ENCODE peak calls at places on chromosomes 7 and 10, in seven cellular contexts. One of them, this sample, is unnamed.

GRCh38 chr7:36305226-36305625 is 84.4 kb upstream of the ANLN start:
- DNase-seq in fibroblast of mammary gland: no peak
- DNase-seq in tibial nerve: no peak
- DNase-seq in bronchial epithelial cell: no peak
- DNase-seq in heart right ventricle: no peak
- DNase-seq in cardiac muscle cell: no peak
- DNase-seq in GM12878: no peak
- DNase-seq in this sample: no peak

GRCh38 chr7:48803250-48803649 is 121.1 kb upstream of the CDC14C start:
- DNase-seq in GM12878: no peak
- DNase-seq in fibroblast of mammary gland: no peak
- DNase-seq in cardiac muscle cell: no peak
- DNase-seq in bronchial epithelial cell: no peak
- DNase-seq in tibial nerve: no peak
- DNase-seq in heart right ventricle: no peak
- DNase-seq in this sample: no peak

GRCh38 chr10:24241536-24241935 is 32.6 kb downstream of the KIAA1217 start:
- DNase-seq in heart right ventricle: no peak
- DNase-seq in tibial nerve: no peak
- DNase-seq in cardiac muscle cell: no peak
- DNase-seq in GM12878: no peak
- DNase-seq in bronchial epithelial cell: no peak
- DNase-seq in fibroblast of mammary gland: no peak
- DNase-seq in this sample: no peak

GRCh38 chr7:14275346-14275745 is 285.9 kb upstream of the ETV1 start:
- DNase-seq in tibial nerve: no peak
- DNase-seq in fibroblast of mammary gland: peak
- DNase-seq in bronchial epithelial cell: no peak
- DNase-seq in GM12878: no peak
- DNase-seq in cardiac muscle cell: peak
- DNase-seq in heart right ventricle: no peak
- DNase-seq in this sample: no peak

GRCh38 chr10:101224910-101225823 is 4.1 kb downstream of the LBX1 start:
- DNase-seq in heart right ventricle: no peak
- DNase-seq in bronchial epithelial cell: no peak
- DNase-seq in fibroblast of mammary gland: no peak
- DNase-seq in tibial nerve: no peak
- DNase-seq in cardiac muscle cell: no peak
- DNase-seq in GM12878: no peak
- DNase-seq in this sample: no peak

GRCh38 chr10:108465871-108466641 is 1301.5 kb upstream of the SORCS1 start:
- DNase-seq in tibial nerve: no peak
- DNase-seq in bronchial epithelial cell: peak
- DNase-seq in cardiac muscle cell: peak
- DNase-seq in GM12878: no peak
- DNase-seq in heart right ventricle: peak
- DNase-seq in fibroblast of mammary gland: peak
- DNase-seq in this sample: no peak

GRCh38 chr7:151736403-151736909 is 140.5 kb downstream of the PRKAG2 start:
- DNase-seq in tibial nerve: peak
- DNase-seq in bronchial epithelial cell: peak
- DNase-seq in GM12878: no peak
- DNase-seq in fibroblast of mammary gland: peak
- DNase-seq in cardiac muscle cell: peak
- DNase-seq in heart right ventricle: peak
- DNase-seq in this sample: no peak

GRCh38 chr10:23694921-23695824 is 256.3 kb downstream of the OTUD1 start:
- DNase-seq in heart right ventricle: no peak
- DNase-seq in fibroblast of mammary gland: no peak
- DNase-seq in tibial nerve: no peak
- DNase-seq in cardiac muscle cell: no peak
- DNase-seq in GM12878: no peak
- DNase-seq in bronchial epithelial cell: no peak
- DNase-seq in this sample: no peak

GRCh38 chr7:46286957-46287356 is 365.9 kb upstream of the IGFBP3 start:
- DNase-seq in tibial nerve: no peak
- DNase-seq in bronchial epithelial cell: no peak
- DNase-seq in cardiac muscle cell: no peak
- DNase-seq in fibroblast of mammary gland: no peak
- DNase-seq in heart right ventricle: no peak
- DNase-seq in GM12878: no peak
- DNase-seq in this sample: no peak

GRCh38 chr10:71077143-71077581 is 135.2 kb upstream of the UNC5B start:
- DNase-seq in bronchial epithelial cell: peak
- DNase-seq in tibial nerve: no peak
- DNase-seq in GM12878: no peak
- DNase-seq in fibroblast of mammary gland: no peak
- DNase-seq in cardiac muscle cell: no peak
- DNase-seq in heart right ventricle: no peak
- DNase-seq in this sample: no peak

GRCh38 chr7:84447636-84448293 is 253.2 kb upstream of the SEMA3A start:
- DNase-seq in heart right ventricle: no peak
- DNase-seq in bronchial epithelial cell: no peak
- DNase-seq in fibroblast of mammary gland: no peak
- DNase-seq in GM12878: no peak
- DNase-seq in tibial nerve: no peak
- DNase-seq in cardiac muscle cell: no peak
- DNase-seq in this sample: no peak

GRCh38 chr10:6112893-6113292 is 24.1 kb downstream of the RBM17 start:
- DNase-seq in fibroblast of mammary gland: no peak
- DNase-seq in tibial nerve: no peak
- DNase-seq in GM12878: no peak
- DNase-seq in bronchial epithelial cell: no peak
- DNase-seq in heart right ventricle: no peak
- DNase-seq in cardiac muscle cell: no peak
- DNase-seq in this sample: no peak

GRCh38 chr7:127782550-127783266 is 130.7 kb downstream of the SND1 start:
- DNase-seq in cardiac muscle cell: peak
- DNase-seq in GM12878: no peak
- DNase-seq in heart right ventricle: no peak
- DNase-seq in fibroblast of mammary gland: peak
- DNase-seq in tibial nerve: no peak
- DNase-seq in bronchial epithelial cell: peak
- DNase-seq in this sample: no peak

GRCh38 chr10:48439031-48439430 is 132.6 kb downstream of the MAPK8 start:
- DNase-seq in heart right ventricle: no peak
- DNase-seq in cardiac muscle cell: peak
- DNase-seq in tibial nerve: no peak
- DNase-seq in bronchial epithelial cell: peak
- DNase-seq in fibroblast of mammary gland: peak
- DNase-seq in GM12878: no peak
- DNase-seq in this sample: no peak

GRCh38 chr10:117552156-117552620 is 9.6 kb downstream of the EMX2 start:
- DNase-seq in fibroblast of mammary gland: no peak
- DNase-seq in GM12878: no peak
- DNase-seq in cardiac muscle cell: no peak
- DNase-seq in heart right ventricle: no peak
- DNase-seq in tibial nerve: no peak
- DNase-seq in bronchial epithelial cell: no peak
- DNase-seq in this sample: peak

GRCh38 chr7:121304259-121304658 is 24.5 kb upstream of the WNT16 start:
- DNase-seq in tibial nerve: no peak
- DNase-seq in heart right ventricle: no peak
- DNase-seq in bronchial epithelial cell: no peak
- DNase-seq in fibroblast of mammary gland: no peak
- DNase-seq in GM12878: no peak
- DNase-seq in cardiac muscle cell: no peak
- DNase-seq in this sample: no peak

GRCh38 chr10:7819126-7819470 is 793 bp downstream of the TAF3 start:
- DNase-seq in cardiac muscle cell: peak
- DNase-seq in fibroblast of mammary gland: peak
- DNase-seq in bronchial epithelial cell: peak
- DNase-seq in tibial nerve: no peak
- DNase-seq in heart right ventricle: no peak
- DNase-seq in GM12878: no peak
- DNase-seq in this sample: no peak

GRCh38 chr10:69492746-69493462 is 41.6 kb downstream of the TSPAN15 start:
- DNase-seq in fibroblast of mammary gland: no peak
- DNase-seq in bronchial epithelial cell: no peak
- DNase-seq in tibial nerve: no peak
- DNase-seq in heart right ventricle: no peak
- DNase-seq in GM12878: no peak
- DNase-seq in cardiac muscle cell: no peak
- DNase-seq in this sample: no peak

GRCh38 chr10:50625663-50626062 is 1.9 kb upstream of the SGMS1 start:
- DNase-seq in fibroblast of mammary gland: peak
- DNase-seq in heart right ventricle: no peak
- DNase-seq in tibial nerve: no peak
- DNase-seq in GM12878: no peak
- DNase-seq in bronchial epithelial cell: no peak
- DNase-seq in cardiac muscle cell: peak
- DNase-seq in this sample: no peak

GRCh38 chr7:123580406-123581161 is 21.0 kb upstream of the ASB15 start:
- DNase-seq in tibial nerve: no peak
- DNase-seq in fibroblast of mammary gland: peak
- DNase-seq in bronchial epithelial cell: peak
- DNase-seq in cardiac muscle cell: peak
- DNase-seq in GM12878: no peak
- DNase-seq in heart right ventricle: no peak
- DNase-seq in this sample: no peak
- TF ChIP-seq CTCF in tibial nerve: peak
- TF ChIP-seq CTCF in fibroblast of mammary gland: peak
- TF ChIP-seq CTCF in bronchial epithelial cell: peak
- TF ChIP-seq CTCF in cardiac muscle cell: peak
- TF ChIP-seq CTCF in GM12878: peak
- TF ChIP-seq CTCF in heart right ventricle: peak
- TF ChIP-seq CTCF in this sample: peak

DNA sequence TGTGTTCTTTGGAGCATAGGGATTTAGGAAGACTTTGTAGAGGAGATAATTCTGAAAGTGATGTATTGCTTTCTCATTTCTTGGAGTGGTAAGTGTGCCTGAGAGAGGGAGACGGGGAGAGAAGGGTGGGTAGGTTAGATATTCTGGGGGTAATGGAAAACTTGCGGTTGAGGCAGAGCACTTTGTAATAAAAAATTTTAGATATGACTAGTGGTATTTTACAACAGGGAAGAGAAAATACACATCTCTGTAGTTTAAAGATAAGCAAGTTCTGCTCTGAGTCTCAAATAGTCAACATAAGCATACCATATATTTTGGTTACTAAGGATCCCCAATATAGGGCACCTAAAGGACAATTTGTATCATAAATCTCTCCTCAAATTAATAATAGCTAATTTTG is 6.6 kb downstream of the VPS50 start:
- DNase-seq in heart right ventricle: no peak
- DNase-seq in tibial nerve: no peak
- DNase-seq in GM12878: no peak
- DNase-seq in cardiac muscle cell: no peak
- DNase-seq in fibroblast of mammary gland: no peak
- DNase-seq in bronchial epithelial cell: no peak
- DNase-seq in this sample: no peak
- H3K4me3 ChIP-seq in heart right ventricle: no peak
- H3K4me3 ChIP-seq in tibial nerve: no peak
- H3K4me3 ChIP-seq in GM12878: no peak
- H3K4me3 ChIP-seq in cardiac muscle cell: no peak
- H3K4me3 ChIP-seq in fibroblast of mammary gland: no peak
- H3K4me3 ChIP-seq in bronchial epithelial cell: no peak
- H3K4me3 ChIP-seq in this sample: no peak

DNA sequence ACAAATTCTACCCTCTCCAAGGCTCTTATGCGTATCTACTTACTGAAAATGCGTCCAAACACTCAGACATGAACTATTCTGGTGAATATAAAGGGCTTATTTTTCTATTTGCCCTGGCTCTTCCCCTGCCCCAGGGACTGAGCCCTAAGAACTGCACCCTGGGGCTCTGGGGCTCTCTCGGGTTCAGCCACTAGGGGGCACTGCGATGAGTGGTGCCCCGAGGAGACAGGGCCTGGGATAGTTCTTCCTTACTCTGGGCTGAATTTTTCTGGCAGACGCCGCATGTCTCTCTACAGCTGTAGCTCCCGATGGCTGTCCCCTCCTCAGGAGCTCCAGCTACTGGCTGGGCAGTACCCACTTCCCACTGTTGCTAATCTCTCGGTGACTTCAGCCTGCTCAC is 30.8 kb upstream of the GSDME start:
- DNase-seq in GM12878: no peak
- DNase-seq in tibial nerve: no peak
- DNase-seq in heart right ventricle: no peak
- DNase-seq in cardiac muscle cell: no peak
- DNase-seq in bronchial epithelial cell: no peak
- DNase-seq in fibroblast of mammary gland: no peak
- DNase-seq in this sample: no peak
- TF ChIP-seq CTCF in GM12878: peak
- TF ChIP-seq CTCF in tibial nerve: no peak
- TF ChIP-seq CTCF in heart right ventricle: no peak
- TF ChIP-seq CTCF in cardiac muscle cell: peak
- TF ChIP-seq CTCF in bronchial epithelial cell: peak
- TF ChIP-seq CTCF in fibroblast of mammary gland: peak
- TF ChIP-seq CTCF in this sample: peak

GRCh38 chr10:114684822-114685209 is 26.7 kb upstream of the ABLIM1 start:
- DNase-seq in cardiac muscle cell: peak
- DNase-seq in fibroblast of mammary gland: peak
- DNase-seq in heart right ventricle: no peak
- DNase-seq in tibial nerve: no peak
- DNase-seq in bronchial epithelial cell: peak
- DNase-seq in GM12878: no peak
- DNase-seq in this sample: no peak
- H3K4me3 ChIP-seq in cardiac muscle cell: no peak
- H3K4me3 ChIP-seq in fibroblast of mammary gland: no peak
- H3K4me3 ChIP-seq in heart right ventricle: peak
- H3K4me3 ChIP-seq in tibial nerve: no peak
- H3K4me3 ChIP-seq in bronchial epithelial cell: no peak
- H3K4me3 ChIP-seq in GM12878: no peak
- H3K4me3 ChIP-seq in this sample: no peak

DNA sequence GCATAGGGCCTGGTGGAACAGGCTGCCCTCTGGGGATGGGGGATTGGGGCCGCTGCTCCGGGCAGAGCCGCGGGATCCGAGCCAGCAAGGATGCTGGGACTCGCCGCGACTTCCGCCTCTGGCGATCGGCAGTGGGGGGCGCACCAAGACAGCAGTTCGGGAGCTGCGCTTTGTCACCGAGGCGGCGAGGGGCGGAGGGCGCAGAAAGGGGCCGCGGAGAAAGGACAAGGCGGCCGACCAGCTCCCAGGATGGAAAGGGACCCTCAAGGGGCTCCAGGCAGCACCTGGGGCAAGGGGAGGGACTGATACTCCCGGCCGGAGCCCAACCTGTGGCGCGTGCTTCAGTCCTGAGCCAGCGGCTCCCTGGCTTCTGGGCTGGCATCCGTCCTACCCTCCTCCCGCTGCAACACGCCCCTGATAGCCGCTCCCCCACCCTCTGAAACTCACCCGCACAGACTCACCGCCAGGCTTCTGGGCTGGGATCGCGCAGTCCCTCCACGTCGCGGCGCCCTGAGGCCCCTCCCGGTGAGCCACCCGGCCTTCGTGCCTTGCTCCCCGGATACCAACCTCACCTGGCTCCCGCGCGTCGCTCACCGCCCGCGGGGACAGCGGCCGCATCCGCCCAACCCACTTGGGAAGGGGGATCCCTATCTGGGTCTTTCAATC is 7.1 kb upstream of the EVX1 start:
- DNase-seq in tibial nerve: no peak
- DNase-seq in GM12878: no peak
- DNase-seq in bronchial epithelial cell: peak
- DNase-seq in fibroblast of mammary gland: peak
- DNase-seq in heart right ventricle: peak
- DNase-seq in cardiac muscle cell: peak
- DNase-seq in this sample: no peak
- TF ChIP-seq CTCF in tibial nerve: peak
- TF ChIP-seq CTCF in GM12878: no peak
- TF ChIP-seq CTCF in bronchial epithelial cell: peak
- TF ChIP-seq CTCF in fibroblast of mammary gland: no peak
- TF ChIP-seq CTCF in heart right ventricle: peak
- TF ChIP-seq CTCF in cardiac muscle cell: peak
- TF ChIP-seq CTCF in this sample: peak